ENCODE peak calls at places on chromosome 18, in four cellular contexts. J is astrocyte of the spinal cord; A is T-helper 9 cell; K is stimulated activated CD4-positive, alpha-beta T cell treated with anti-CD3 and anti-CD28 coated beads, TNF-alpha, amount 100 ng/mL, for 1 hour. M is an unnamed sample.

GRCh38 chr18:63099026-63099840 is 220.3 kb downstream of the BCL2 start:
- DNase-seq in A (no peak), K (no peak), J (no peak), M (no peak)

GRCh38 chr18:60466671-60467070 is 94.1 kb upstream of the MC4R start:
- DNase-seq in J (peak; percentile 47), A (no peak), K (no peak), M (peak; percentile 23)

GRCh38 chr18:35817604-35818352 is 154.7 kb upstream of the RMP24 start:
- DNase-seq in A (no peak), J (no peak), K (no peak), M (no peak)

GRCh38 chr18:29234751-29235150 is 1057.8 kb upstream of the CDH2 start:
- DNase-seq in A (no peak), J (no peak), K (no peak), M (no peak)

GRCh38 chr18:36532815-36533214 is 235.3 kb downstream of the FHOD3 start:
- DNase-seq in J (no peak), A (no peak), K (no peak), M (no peak)

GRCh38 chr18:79934311-79935097 is 16.9 kb downstream of the SLC66A2 start:
- DNase-seq in K (no peak), J (no peak), A (no peak), M (no peak)

GRCh38 chr18:51867767-51868166 is 472.2 kb upstream of the DCC start:
- DNase-seq in K (no peak), A (no peak), J (peak; percentile 4), M (no peak)

GRCh38 chr18:28177828-28178635 is 1.1 kb upstream of the CDH2 start:
- DNase-seq in J (peak; percentile 70), A (no peak), K (no peak), M (peak; percentile 68)

GRCh38 chr18:25284861-25285574 is 66.9 kb downstream of the ZNF521 start:
- DNase-seq in A (no peak), J (peak; percentile 35), K (no peak), M (no peak)

GRCh38 chr18:10169064-10169562 is 255.3 kb downstream of the VAPA start:
- DNase-seq in J (peak; percentile 82), K (no peak), A (no peak), M (no peak)

GRCh38 chr18:13446024-13446423 is 227.5 kb downstream of the LDLRAD4 start:
- DNase-seq in A (no peak), J (no peak), K (no peak), M (no peak)

GRCh38 chr18:76886112-76886511 is 63.8 kb downstream of the ZNF236 start:
- DNase-seq in A (no peak), K (no peak), J (no peak), M (no peak)

GRCh38 chr18:23924813-23925212 is 89.7 kb upstream of the TTC39C start:
- DNase-seq in K (no peak), J (peak; percentile 50), A (no peak), M (peak; percentile 82)

GRCh38 chr18:36108601-36109000 is 20.5 kb downstream of the SLC39A6 start:
- DNase-seq in J (no peak), A (no peak), K (no peak), M (no peak)

GRCh38 chr18:74013955-74014354 is 133.7 kb downstream of the FBXO15 start:
- DNase-seq in A (no peak), J (peak; percentile 87), K (no peak), M (peak; percentile 32)

GRCh38 chr18:44958450-44958849 is 277.8 kb downstream of the SETBP1 start:
- DNase-seq in J (no peak), K (no peak), A (no peak), M (peak; percentile 14)

GRCh38 chr18:11323359-11323819 is 174.0 kb upstream of the PIEZO2 start:
- DNase-seq in K (no peak), J (peak; percentile 80), A (no peak), M (peak; percentile 99)

GRCh38 chr18:32299489-32299888 is 109.7 kb downstream of the MEP1B start:
- DNase-seq in K (no peak), A (no peak), J (no peak), M (no peak)

GRCh38 chr18:77866309-77866708 is 616.7 kb downstream of the GALR1 start:
- DNase-seq in K (no peak), J (no peak), A (no peak), M (no peak)

GRCh38 chr18:33851546-33852078 is 273.6 kb downstream of the ASXL3 start:
- DNase-seq in J (no peak), A (no peak), K (no peak), M (no peak)

GRCh38 chr18:63147973-63148372 is 171.6 kb downstream of the BCL2 start:
- DNase-seq in J (no peak), A (no peak), K (no peak), M (no peak)

GRCh38 chr18:6159426-6159825 is 255.3 kb downstream of the L3MBTL4 start:
- DNase-seq in A (no peak), J (no peak), K (no peak), M (no peak)

GRCh38 chr18:8788503-8789429 is 83.4 kb downstream of the MTCL1 start:
- DNase-seq in K (no peak), J (peak; percentile 61), A (no peak), M (no peak)

GRCh38 chr18:48486762-48487161 is 52.1 kb upstream of the CTIF start:
- DNase-seq in J (peak; percentile 33), A (no peak), K (no peak), M (peak; percentile 33)

GRCh38 chr18:1014496-1014895 is 109.8 kb downstream of the ADCYAP1 start:
- DNase-seq in K (no peak), A (no peak), J (no peak), M (peak; percentile 52)

GRCh38 chr18:78971511-78972245 is 7.9 kb upstream of the SALL3 start:
- DNase-seq in K (no peak), J (no peak), A (no peak), M (no peak)

GRCh38 chr18:5060543-5060942 is 136.5 kb downstream of the AKAIN1 start:
- DNase-seq in J (no peak), A (no peak), K (no peak), M (no peak)

GRCh38 chr18:48022531-48023330 is 92.3 kb upstream of the SMAD2 start:
- DNase-seq in A (no peak), K (no peak), J (peak; percentile 66), M (peak; percentile 70)

GRCh38 chr18:62485684-62486083 is 37.1 kb upstream of the ZCCHC2 start:
- DNase-seq in K (no peak), A (no peak), J (peak; percentile 80), M (peak; percentile 74)

GRCh38 chr18:61854578-61854977 is 38.2 kb downstream of the RNF152 start:
- DNase-seq in K (no peak), J (peak; percentile 66), A (no peak), M (no peak)

GRCh38 chr18:60541661-60542060 is 169.1 kb upstream of the MC4R start:
- DNase-seq in K (no peak), A (no peak), J (no peak), M (no peak)

GRCh38 chr18:32019251-32019943 is 772 bp downstream of the RNF125 start:
- DNase-seq in A (peak; percentile 37), J (peak; percentile 30), K (no peak), M (peak; percentile 10)

GRCh38 chr18:59540356-59540755 is 156.9 kb downstream of the CCBE1 start:
- DNase-seq in J (no peak), K (no peak), A (no peak), M (no peak)

GRCh38 chr18:46754188-46754587 is 2.7 kb downstream of the ST8SIA5 start:
- DNase-seq in K (no peak), A (no peak), J (no peak), M (no peak)